ENCODE peak calls at places on chromosomes 6 and 20, in eight cellular contexts. U is uterus, Z is AML-193, N is A549, P is RKO, I is sigmoid colon, Y is iPS-NIHi11, Q is kidney glomerular epithelial cell. V is an unnamed sample.

GRCh38 chr6:28515676-28516075 is at the start of gene GPX6:
- DNase-seq in U (no peak), Z (no peak), N (no peak), P (no peak), I (no peak), Y (no peak), Q (no peak), V (no peak)

GRCh38 chr20:54078296-54078695 is 7.9 kb upstream of the BCAS1 start:
- DNase-seq in U (no peak), Z (peak; percentile 88), N (no peak), P (no peak), I (no peak), Y (no peak), Q (no peak), V (no peak)

GRCh38 chr20:3248993-3249347 is 10.0 kb upstream of the SLC4A11 start:
- DNase-seq in U (no peak), Z (no peak), N (no peak), P (no peak), I (no peak), Y (no peak), Q (no peak), V (no peak)

GRCh38 chr20:25216199-25216945 is 20.9 kb downstream of the ENTPD6 start:
- DNase-seq in U (peak; percentile 9), Z (no peak), N (no peak), P (no peak), I (no peak), Y (no peak), Q (no peak), V (no peak)

GRCh38 chr6:168706471-168707177 is 265.6 kb downstream of the SMOC2 start:
- DNase-seq in U (no peak), Z (no peak), N (no peak), P (no peak), I (no peak), Y (no peak), Q (no peak), V (no peak)

GRCh38 chr6:145374566-145374965 is 360.8 kb downstream of the EPM2A start:
- DNase-seq in U (no peak), Z (no peak), N (no peak), P (no peak), I (no peak), Y (no peak), Q (no peak), V (no peak)

GRCh38 chr6:170152111-170152926 is 138.6 kb downstream of the DLL1 start:
- DNase-seq in U (peak; percentile 64), Z (no peak), N (no peak), P (no peak), I (no peak), Y (no peak), Q (no peak), V (no peak)

GRCh38 chr6:26592649-26593048 is 4.1 kb upstream of the ABT1 start:
- DNase-seq in U (no peak), Z (peak; percentile 16), N (no peak), P (peak; percentile 38), I (no peak), Y (no peak), Q (no peak), V (no peak)

GRCh38 chr6:30876039-30876730 is 8.1 kb upstream of the DDR1 start:
- DNase-seq in U (peak; percentile 80), Z (no peak), N (no peak), P (no peak), I (peak; percentile 83), Y (no peak), Q (peak; percentile 18), V (no peak)

GRCh38 chr6:160962835-160963623 is 28.5 kb upstream of the MAP3K4 start:
- DNase-seq in U (no peak), Z (no peak), N (no peak), P (no peak), I (no peak), Y (no peak), Q (no peak), V (no peak)

GRCh38 chr6:110532401-110532800 is 56.0 kb upstream of the SLC22A16 start:
- DNase-seq in U (no peak), Z (no peak), N (no peak), P (no peak), I (no peak), Y (no peak), Q (no peak), V (no peak)

GRCh38 chr6:167934426-167934864 is 63.0 kb upstream of the KIF25 start:
- DNase-seq in U (no peak), Z (no peak), N (no peak), P (no peak), I (no peak), Y (peak; percentile 19), Q (peak; percentile 87), V (no peak)